ENCODE peak calls at places on chromosomes 13 and 19, in seven cellular contexts. D is CD4-positive, alpha-beta T cell; E is NCI-H510A treated with DMSO at 0.1 percent for 48 hours; J is ascending aorta; S is stimulated activated naive B cell treated with anti-CD40 and anti-IgM and Interleukin-4, amounts not matched to agents 10 μg/mL and 1 μg/mL and 100 μg/mL, for 72 hours; Q is breast epithelium; I is activated naive CD4-positive, alpha-beta T cell treated with anti-CD3 and anti-CD28 coated beads for 36 hours. N is an unnamed sample.

GRCh38 chr13:25179011-25179410 is 6.9 kb upstream of the AMER2 start:
- DNase-seq in Q (no peak), S (no peak), E (no peak), D (no peak), J (no peak), I (no peak), N (no peak)

GRCh38 chr13:45626731-45627374 is 11.3 kb upstream of the ERICH6B start:
- DNase-seq in I (no peak), D (no peak), E (no peak), Q (no peak), J (no peak), S (no peak), N (no peak)

GRCh38 chr19:15015946-15016542 is 33.2 kb upstream of the CASP14 start:
- DNase-seq in E (no peak), D (no peak), J (no peak), I (peak), S (no peak), Q (no peak), N (no peak)

GRCh38 chr13:50731400-50731799 is 112.1 kb downstream of the DLEU7 start:
- DNase-seq in S (no peak), J (no peak), I (no peak), E (peak), Q (no peak), D (no peak), N (no peak)

GRCh38 chr13:32265726-32266125 is 49.4 kb downstream of the ZAR1L start:
- DNase-seq in D (no peak), S (no peak), J (no peak), E (no peak), Q (no peak), I (no peak), N (no peak)

GRCh38 chr19:45040059-45040767 is 1.4 kb downstream of the CLASRP start:
- DNase-seq in E (no peak), Q (no peak), J (no peak), D (no peak), I (no peak), S (no peak), N (no peak)

GRCh38 chr13:34338102-34338501 is 520.2 kb downstream of the RFC3 start:
- DNase-seq in Q (no peak), S (no peak), J (no peak), I (no peak), D (no peak), E (no peak), N (no peak)

GRCh38 chr13:21852043-21852442 is 181.2 kb downstream of the FGF9 start:
- DNase-seq in Q (no peak), S (no peak), D (no peak), J (no peak), E (no peak), I (no peak), N (no peak)

GRCh38 chr19:6226012-6226411 is 53.8 kb downstream of the MLLT1 start:
- DNase-seq in Q (no peak), D (no peak), I (no peak), E (no peak), S (no peak), J (no peak), N (peak)

GRCh38 chr13:74647991-74648390 is 513.8 kb upstream of the KLF12 start:
- DNase-seq in I (no peak), D (no peak), E (no peak), J (no peak), Q (no peak), S (no peak), N (no peak)

GRCh38 chr13:113862766-113863510 is 938 bp downstream of the GAS6 start:
- DNase-seq in S (peak), D (no peak), I (peak), J (no peak), E (no peak), Q (peak), N (no peak)

GRCh38 chr19:47730910-47731309 is 14.4 kb upstream of the NOP53 start:
- DNase-seq in Q (no peak), D (no peak), S (no peak), E (no peak), J (no peak), I (no peak), N (no peak)

GRCh38 chr13:74662895-74663294 is 528.7 kb upstream of the KLF12 start:
- DNase-seq in I (no peak), E (no peak), S (no peak), J (no peak), Q (no peak), D (no peak), N (no peak)

GRCh38 chr13:60051754-60052153 is 112.0 kb downstream of the DIAPH3 start:
- DNase-seq in J (no peak), E (no peak), Q (no peak), I (no peak), D (no peak), S (no peak), N (no peak)

GRCh38 chr13:45276887-45277286 is 64.1 kb downstream of the TPT1 start:
- DNase-seq in S (no peak), D (no peak), J (no peak), Q (no peak), I (no peak), E (no peak), N (no peak)

GRCh38 chr13:34258646-34259386 is 440.9 kb downstream of the RFC3 start:
- DNase-seq in Q (no peak), J (no peak), I (no peak), D (no peak), E (no peak), S (no peak), N (no peak)

GRCh38 chr19:56476671-56477428 is at the start of gene ZNF667:
- DNase-seq in E (no peak), I (peak), J (no peak), S (peak), Q (no peak), D (peak), N (no peak)

GRCh38 chr13:43800828-43801227 is 14.1 kb upstream of the ENOX1 start:
- DNase-seq in J (no peak), Q (no peak), S (no peak), E (no peak), I (no peak), D (no peak), N (no peak)

GRCh38 chr19:39831679-39832078 is 2.3 kb downstream of the DYRK1B start:
- DNase-seq in D (no peak), J (no peak), Q (no peak), I (no peak), E (no peak), S (no peak), N (no peak)

GRCh38 chr19:5309438-5310204 is 31.0 kb downstream of the PTPRS start:
- DNase-seq in E (no peak), D (no peak), I (no peak), J (no peak), Q (no peak), S (no peak), N (no peak)

GRCh38 chr19:2345794-2346663 is 14.0 kb upstream of the TMPRSS9 start:
- DNase-seq in S (no peak), D (no peak), Q (no peak), E (peak), J (no peak), I (no peak), N (no peak)

GRCh38 chr19:37334179-37335071 is 36.5 kb upstream of the ZNF527 start:
- DNase-seq in I (peak), E (peak), Q (peak), J (peak), S (peak), D (peak), N (peak)

GRCh38 chr13:113105032-113105993 is at the start of gene F7:
- DNase-seq in S (no peak), J (no peak), Q (no peak), D (no peak), I (no peak), E (peak), N (no peak)

GRCh38 chr13:75480691-75481175 is 1.2 kb downstream of the TBC1D4 start:
- DNase-seq in E (peak), D (peak), Q (peak), I (peak), S (peak), J (no peak), N (peak)

GRCh38 chr13:114248011-114248410 is 13.3 kb downstream of the CDC16 start:
- DNase-seq in I (no peak), J (no peak), D (no peak), S (no peak), E (no peak), Q (no peak), N (no peak)

N was measured in CD8-positive, alpha-beta memory T cell.